ENCODE peak calls at places on chromosomes 2 and 18, in five cellular contexts. One of them, this sample, is unnamed.
A peak's percentile ranks its signal among the peaks of the same experiment; 100 is the strongest.

GRCh38 chr2:70962211-70962884 is 16.1 kb upstream of the ANKRD53 start:
- DNase-seq in PC-3: no peak
- DNase-seq in tibial nerve: no peak
- DNase-seq in left ventricle myocardium inferior: no peak
- DNase-seq in AG04450: no peak
- DNase-seq in this sample: no peak

GRCh38 chr18:13312515-13312914 is 94.0 kb downstream of the LDLRAD4 start:
- DNase-seq in PC-3: no peak
- DNase-seq in tibial nerve: no peak
- DNase-seq in left ventricle myocardium inferior: no peak
- DNase-seq in AG04450: no peak
- DNase-seq in this sample: no peak

GRCh38 chr18:62881509-62882016 is 166.2 kb downstream of the PHLPP1 start:
- DNase-seq in PC-3: peak; percentile 92
- DNase-seq in tibial nerve: peak; percentile 50
- DNase-seq in left ventricle myocardium inferior: no peak
- DNase-seq in AG04450: peak; percentile 72
- DNase-seq in this sample: no peak

GRCh38 chr18:28793911-28794310 is 617.0 kb upstream of the CDH2 start:
- DNase-seq in PC-3: peak; percentile 26
- DNase-seq in tibial nerve: no peak
- DNase-seq in left ventricle myocardium inferior: no peak
- DNase-seq in AG04450: no peak
- DNase-seq in this sample: no peak

GRCh38 chr2:223901854-223902253 is 43.3 kb downstream of the WDFY1 start:
- DNase-seq in PC-3: peak; percentile 7
- DNase-seq in tibial nerve: no peak
- DNase-seq in left ventricle myocardium inferior: no peak
- DNase-seq in AG04450: no peak
- DNase-seq in this sample: no peak

GRCh38 chr2:207768891-207769596 is 662 bp downstream of the FZD5 start:
- DNase-seq in PC-3: peak; percentile 39
- DNase-seq in tibial nerve: peak; percentile 28
- DNase-seq in left ventricle myocardium inferior: no peak
- DNase-seq in AG04450: no peak
- DNase-seq in this sample: no peak

GRCh38 chr2:43136862-43137261 is 89.5 kb downstream of the ZFP36L2 start:
- DNase-seq in PC-3: no peak
- DNase-seq in tibial nerve: no peak
- DNase-seq in left ventricle myocardium inferior: no peak
- DNase-seq in AG04450: no peak
- DNase-seq in this sample: no peak

GRCh38 chr2:100679211-100679610 is 116.4 kb downstream of the PDCL3 start:
- DNase-seq in PC-3: no peak
- DNase-seq in tibial nerve: no peak
- DNase-seq in left ventricle myocardium inferior: no peak
- DNase-seq in AG04450: no peak
- DNase-seq in this sample: no peak

GRCh38 chr2:168002021-168002553 is 245.3 kb downstream of the STK39 start:
- DNase-seq in PC-3: peak; percentile 9
- DNase-seq in tibial nerve: no peak
- DNase-seq in left ventricle myocardium inferior: no peak
- DNase-seq in AG04450: no peak
- DNase-seq in this sample: no peak

GRCh38 chr2:67649331-67650071 is 252.4 kb downstream of the ETAA1 start:
- DNase-seq in PC-3: peak; percentile 25
- DNase-seq in tibial nerve: peak; percentile 77
- DNase-seq in left ventricle myocardium inferior: peak; percentile 29
- DNase-seq in AG04450: no peak
- DNase-seq in this sample: peak; percentile 43

GRCh38 chr18:77249583-77250500 is at the start of gene GALR1:
- DNase-seq in PC-3: no peak
- DNase-seq in tibial nerve: no peak
- DNase-seq in left ventricle myocardium inferior: no peak
- DNase-seq in AG04450: no peak
- DNase-seq in this sample: no peak

GRCh38 chr2:127061377-127062273 is 45.3 kb downstream of the BIN1 start:
- DNase-seq in PC-3: no peak
- DNase-seq in tibial nerve: no peak
- DNase-seq in left ventricle myocardium inferior: no peak
- DNase-seq in AG04450: no peak
- DNase-seq in this sample: no peak

GRCh38 chr2:232120911-232121310 is 159.4 kb downstream of the DIS3L2 start:
- DNase-seq in PC-3: no peak
- DNase-seq in tibial nerve: no peak
- DNase-seq in left ventricle myocardium inferior: no peak
- DNase-seq in AG04450: no peak
- DNase-seq in this sample: no peak

GRCh38 chr2:85133751-85134254 is 611 bp downstream of the TCF7L1 start:
- DNase-seq in PC-3: peak; percentile 51
- DNase-seq in tibial nerve: no peak
- DNase-seq in left ventricle myocardium inferior: peak; percentile 40
- DNase-seq in AG04450: no peak
- DNase-seq in this sample: peak; percentile 43

GRCh38 chr18:73365018-73365417 is 497.2 kb upstream of the NETO1 start:
- DNase-seq in PC-3: peak; percentile 4
- DNase-seq in tibial nerve: no peak
- DNase-seq in left ventricle myocardium inferior: no peak
- DNase-seq in AG04450: peak; percentile 74
- DNase-seq in this sample: no peak

GRCh38 chr18:26642461-26643348 is 94.4 kb upstream of the KCTD1 start:
- DNase-seq in PC-3: no peak
- DNase-seq in tibial nerve: no peak
- DNase-seq in left ventricle myocardium inferior: no peak
- DNase-seq in AG04450: no peak
- DNase-seq in this sample: no peak

GRCh38 chr2:9517118-9517782 is 38.4 kb downstream of the ADAM17 start:
- DNase-seq in PC-3: no peak
- DNase-seq in tibial nerve: no peak
- DNase-seq in left ventricle myocardium inferior: no peak
- DNase-seq in AG04450: no peak
- DNase-seq in this sample: no peak
- H3K9me3 ChIP-seq in PC-3: no peaks in the 10 kb centered on the region
- H3K9me3 ChIP-seq in tibial nerve: no peaks in the 10 kb centered on the region
- H3K9me3 ChIP-seq in left ventricle myocardium inferior: no peaks in the 10 kb centered on the region
- H3K9me3 ChIP-seq in AG04450: no peaks in the 10 kb centered on the region
- H3K9me3 ChIP-seq in this sample: no peaks in the 10 kb centered on the region

DNA sequence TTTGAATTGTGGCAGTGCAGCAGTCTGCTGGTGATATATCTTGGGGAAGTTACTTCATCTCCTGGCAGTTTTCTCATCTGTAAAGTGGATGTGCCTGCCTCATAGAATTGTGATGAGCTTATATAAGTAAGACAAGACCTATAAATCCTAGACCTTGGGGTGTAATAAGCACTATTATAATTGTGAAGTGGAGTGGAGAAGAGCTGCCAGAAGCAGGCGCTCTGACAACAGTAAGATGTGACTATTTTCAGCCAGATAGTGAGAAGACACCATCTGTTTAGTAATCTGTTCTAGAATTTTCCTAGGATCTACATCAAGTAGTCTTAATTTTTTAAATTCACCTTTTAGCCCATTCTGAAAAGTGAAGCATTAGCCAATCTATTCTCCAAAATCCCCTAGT is 85.6 kb upstream of the TSPYL6 start:
- DNase-seq in PC-3: no peak
- DNase-seq in tibial nerve: no peak
- DNase-seq in left ventricle myocardium inferior: no peak
- DNase-seq in AG04450: no peak
- DNase-seq in this sample: no peak
- TF ChIP-seq CTCF in PC-3: peak; percentile 36
- TF ChIP-seq CTCF in tibial nerve: no peak
- TF ChIP-seq CTCF in left ventricle myocardium inferior: peak; percentile 46
- TF ChIP-seq CTCF in AG04450: no peak
- TF ChIP-seq CTCF in this sample: no peak

DNA sequence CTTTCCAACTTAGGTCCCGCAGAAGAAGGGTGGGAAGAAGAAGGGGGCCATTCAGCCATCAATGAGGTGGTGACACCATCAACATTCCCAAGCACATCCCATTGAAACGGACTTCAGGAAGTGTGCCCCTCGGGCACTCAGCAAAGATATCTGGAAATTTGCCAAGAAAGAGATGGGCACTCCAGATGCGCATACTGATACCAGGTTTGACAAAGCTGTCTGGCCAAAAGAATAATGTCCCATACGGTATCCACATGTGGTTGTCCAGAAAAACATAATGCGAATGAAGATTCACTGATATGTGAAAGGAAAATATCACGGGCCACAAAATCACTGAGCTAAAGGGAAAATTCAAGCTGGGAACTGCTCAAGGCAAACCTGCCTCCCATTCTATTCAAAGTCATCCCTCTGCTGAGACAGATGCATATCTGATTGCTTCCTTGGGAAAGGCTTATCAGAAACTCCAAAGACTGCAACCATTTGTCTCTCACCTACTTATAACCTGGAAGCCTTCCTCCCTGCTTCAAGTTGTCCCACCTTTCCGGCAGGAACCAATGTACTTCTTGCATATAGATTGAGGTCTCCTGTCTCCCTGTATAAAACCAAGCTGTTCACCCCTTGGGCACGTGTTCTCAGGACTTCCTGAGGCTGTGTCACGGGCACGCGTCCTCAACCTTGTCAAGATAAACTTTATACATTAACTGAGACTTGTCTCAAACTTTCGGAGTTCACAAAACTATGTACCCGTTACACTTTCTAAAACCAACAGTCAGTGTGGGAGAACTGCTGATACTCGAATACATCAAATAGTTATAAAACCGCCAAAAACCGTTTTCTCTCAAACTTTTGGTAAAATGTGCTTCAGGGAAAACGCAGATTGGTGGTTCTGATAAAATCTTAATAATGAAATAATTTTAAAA is 1.3 kb upstream of the PDK1 start:
- DNase-seq in PC-3: peak; percentile 2
- DNase-seq in tibial nerve: no peak
- DNase-seq in left ventricle myocardium inferior: no peak
- DNase-seq in AG04450: no peak
- DNase-seq in this sample: no peak
- H3K4me3 ChIP-seq in PC-3: peak overlapping the region; percentile 95
- H3K4me3 ChIP-seq in tibial nerve: peak overlapping the region; percentile 64
- H3K4me3 ChIP-seq in left ventricle myocardium inferior: peak overlapping the region; percentile 92
- H3K4me3 ChIP-seq in AG04450: no peak overlapping the region
- H3K4me3 ChIP-seq in this sample: peak overlapping the region; percentile 78

GRCh38 chr2:132466428-132467028 is 49.9 kb downstream of the GPR39 start:
- DNase-seq in PC-3: no peak
- DNase-seq in tibial nerve: no peak
- DNase-seq in left ventricle myocardium inferior: no peak
- DNase-seq in AG04450: no peak
- DNase-seq in this sample: no peak

GRCh38 chr2:132465917-132466316 is 49.3 kb downstream of the GPR39 start:
- DNase-seq in PC-3: no peak
- DNase-seq in tibial nerve: no peak
- DNase-seq in left ventricle myocardium inferior: no peak
- DNase-seq in AG04450: no peak
- DNase-seq in this sample: no peak

GRCh38 chr2:132462242-132462641 is 45.6 kb downstream of the GPR39 start:
- DNase-seq in PC-3: no peak
- DNase-seq in tibial nerve: no peak
- DNase-seq in left ventricle myocardium inferior: no peak
- DNase-seq in AG04450: no peak
- DNase-seq in this sample: no peak

GRCh38 chr2:132460781-132461180 is 44.2 kb downstream of the GPR39 start:
- DNase-seq in PC-3: no peak
- DNase-seq in tibial nerve: no peak
- DNase-seq in left ventricle myocardium inferior: no peak
- DNase-seq in AG04450: no peak
- DNase-seq in this sample: no peak

DNA sequence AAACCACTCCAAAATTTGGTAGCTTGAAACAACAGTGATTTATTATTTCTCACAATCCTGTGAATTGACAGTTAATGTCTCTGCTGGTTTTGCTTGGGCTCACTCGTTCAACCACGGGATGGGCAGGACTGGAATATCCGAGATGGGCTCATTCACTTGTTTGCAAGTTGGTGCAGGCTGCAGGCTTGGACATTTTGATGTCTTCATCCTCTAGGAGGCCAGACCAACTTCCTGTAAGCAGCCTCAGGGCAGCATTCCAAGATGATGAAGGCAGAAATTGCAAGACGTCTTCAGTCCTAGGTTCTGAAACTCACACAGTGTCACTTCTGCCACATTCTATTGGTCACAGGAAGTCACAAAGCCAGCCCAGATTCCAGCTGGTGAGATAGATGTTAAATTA is 47.1 kb downstream of the GPR39 start:
- DNase-seq in PC-3: no peak
- DNase-seq in tibial nerve: no peak
- DNase-seq in left ventricle myocardium inferior: no peak
- DNase-seq in AG04450: no peak
- DNase-seq in this sample: no peak
- H3K9me3 ChIP-seq in PC-3: peaks cover 29% of the 10 kb centered on the region
- H3K9me3 ChIP-seq in tibial nerve: peaks cover 48% of the 10 kb centered on the region
- H3K9me3 ChIP-seq in left ventricle myocardium inferior: peaks cover 60% of the 10 kb centered on the region
- H3K9me3 ChIP-seq in AG04450: peaks cover 33% of the 10 kb centered on the region
- H3K9me3 ChIP-seq in this sample: no peaks in the 10 kb centered on the region

DNA sequence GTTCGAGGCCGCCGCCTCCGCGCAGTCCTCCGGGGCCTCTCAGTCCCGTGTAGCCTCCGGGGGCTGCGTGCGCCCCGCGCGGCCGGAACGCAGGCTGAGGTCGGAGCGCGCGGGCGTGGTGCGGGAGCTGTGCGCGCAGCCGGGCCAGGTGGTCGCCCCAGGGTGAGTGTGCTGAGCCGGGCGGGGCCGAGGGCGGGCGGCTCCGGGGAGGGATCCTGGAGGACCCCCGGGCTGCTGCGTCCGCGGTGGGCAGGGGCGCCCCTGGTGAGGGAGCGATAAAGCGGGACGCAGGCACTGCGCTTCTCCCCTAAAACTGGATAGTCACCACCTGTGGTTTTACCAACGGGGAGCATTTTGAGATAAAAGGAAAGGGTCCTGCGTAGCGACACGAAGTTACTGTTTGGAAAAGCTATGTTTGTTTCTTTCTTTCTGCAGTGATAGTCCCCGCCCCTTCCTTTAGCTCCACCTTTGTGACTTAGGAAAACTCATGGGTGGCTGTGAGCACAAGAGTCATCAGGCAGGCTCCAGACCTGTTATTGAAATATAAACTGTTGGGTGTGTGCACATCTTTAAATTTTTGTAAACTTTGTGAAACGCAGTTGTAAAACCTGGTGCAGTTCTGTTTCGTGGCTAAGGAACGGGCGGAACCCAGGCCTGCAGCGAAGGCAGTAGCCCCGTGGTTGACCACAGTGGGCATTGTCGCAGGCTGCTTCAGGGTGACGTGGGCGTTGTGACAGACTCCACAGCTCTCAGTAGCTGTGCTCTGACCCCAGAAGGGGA is 687 bp downstream of the CTDP1 start:
- DNase-seq in PC-3: peak; percentile 58
- DNase-seq in tibial nerve: peak; percentile 36
- DNase-seq in left ventricle myocardium inferior: no peak
- DNase-seq in AG04450: no peak
- DNase-seq in this sample: no peak
- TF ChIP-seq CTCF in PC-3: no peak
- TF ChIP-seq CTCF in tibial nerve: no peak
- TF ChIP-seq CTCF in left ventricle myocardium inferior: peak; percentile 9
- TF ChIP-seq CTCF in AG04450: peak; percentile 4
- TF ChIP-seq CTCF in this sample: no peak

DNA sequence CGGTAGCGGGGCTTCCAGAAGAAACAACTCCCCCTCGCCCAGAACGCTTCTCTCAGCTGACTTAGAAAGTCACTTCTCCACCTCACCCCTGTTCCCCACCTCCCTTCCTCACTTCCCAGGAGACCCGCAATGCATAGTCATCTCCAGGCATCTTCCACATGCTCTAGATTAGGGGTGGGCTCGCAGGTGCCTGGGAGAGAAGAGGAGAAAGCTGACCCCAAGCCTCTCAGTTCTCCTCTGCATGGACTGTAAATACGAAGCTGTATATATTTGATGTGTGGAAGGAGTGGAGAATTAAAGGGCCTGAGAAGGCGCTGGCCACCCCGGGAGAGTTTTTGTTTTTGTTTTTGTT is 1.8 kb downstream of the MAL start:
- DNase-seq in PC-3: no peak
- DNase-seq in tibial nerve: no peak
- DNase-seq in left ventricle myocardium inferior: no peak
- DNase-seq in AG04450: no peak
- DNase-seq in this sample: no peak
- H3K4me3 ChIP-seq in PC-3: no peak overlapping the region
- H3K4me3 ChIP-seq in tibial nerve: peak overlapping the region; percentile 55
- H3K4me3 ChIP-seq in left ventricle myocardium inferior: peak overlapping the region; percentile 68
- H3K4me3 ChIP-seq in AG04450: no peak overlapping the region
- H3K4me3 ChIP-seq in this sample: no peak overlapping the region